ENCODE peak calls at places on chromosomes 16 and 17, in four cellular contexts. U is MM.1S, L is spleen, T is left ventricle myocardium inferior. Q is an unnamed sample.
A peak's percentile ranks its signal among the peaks of the same experiment; 100 is the strongest.

GRCh38 chr16:22675745-22676540 is 138.0 kb upstream of the HS3ST2 start:
- DNase-seq in U (no peak), L (no peak), T (no peak), Q (no peak)

GRCh38 chr17:67390646-67391480 is 13.8 kb downstream of the PITPNC1 start:
- DNase-seq in U (no peak), L (peak; percentile 80), T (no peak), Q (peak; percentile 50)

GRCh38 chr17:68804777-68805176 is 150.4 kb downstream of the ABCA8 start:
- DNase-seq in U (no peak), L (no peak), T (no peak), Q (no peak)

GRCh38 chr17:27293359-27293897 is 486 bp upstream of the WSB1 start:
- DNase-seq in U (no peak), L (peak; percentile 89), T (no peak), Q (peak; percentile 5)

GRCh38 chr16:47983999-47984580 is 171.7 kb downstream of the ABCC12 start:
- DNase-seq in U (no peak), L (no peak), T (no peak), Q (no peak)

GRCh38 chr16:54291107-54291980 is 4.8 kb upstream of the IRX3 start:
- DNase-seq in U (no peak), L (peak; percentile 67), T (no peak), Q (no peak)

GRCh38 chr17:17783825-17784598 is 52.8 kb downstream of the SREBF1 start:
- DNase-seq in U (no peak), L (peak; percentile 88), T (peak; percentile 66), Q (peak; percentile 46)

GRCh38 chr16:23523321-23523720 is 13.0 kb upstream of the GGA2 start:
- DNase-seq in U (no peak), L (peak; percentile 20), T (no peak), Q (no peak)

GRCh38 chr16:48720266-48720665 is 110.3 kb upstream of the N4BP1 start:
- DNase-seq in U (peak; percentile 16), L (no peak), T (no peak), Q (no peak)

GRCh38 chr16:85860413-85861094 is 38.4 kb upstream of the IRF8 start:
- DNase-seq in U (no peak), L (peak; percentile 70), T (no peak), Q (no peak)

GRCh38 chr16:86772231-86772510 is 193.8 kb downstream of the FOXL1 start:
- DNase-seq in U (no peak), L (no peak), T (no peak), Q (no peak)

GRCh38 chr17:63433746-63434591 is 12.1 kb downstream of the CYB561 start:
- DNase-seq in U (no peak), L (peak; percentile 76), T (peak; percentile 89), Q (no peak)

GRCh38 chr17:33200587-33200986 is 92.5 kb downstream of the ASIC2 start:
- DNase-seq in U (no peak), L (no peak), T (no peak), Q (no peak)

GRCh38 chr16:89749637-89750036 is 28.3 kb downstream of the ZNF276 start:
- DNase-seq in U (no peak), L (peak; percentile 85), T (peak; percentile 45), Q (no peak)

GRCh38 chr17:43667506-43668438 is 6.0 kb upstream of the MEOX1 start:
- DNase-seq in U (no peak), L (no peak), T (no peak), Q (no peak)

GRCh38 chr17:39618252-39618913 is 8.4 kb upstream of the PPP1R1B start:
- DNase-seq in U (no peak), L (no peak), T (no peak), Q (no peak)

GRCh38 chr16:920722-921121 is 50.1 kb downstream of the LMF1 start:
- DNase-seq in U (no peak), L (peak; percentile 79), T (peak; percentile 35), Q (no peak)

GRCh38 chr16:81451753-81452680 is 7.4 kb downstream of the CMIP start:
- DNase-seq in U (no peak), L (no peak), T (no peak), Q (peak; percentile 66)

GRCh38 chr16:70685938-70686375 is at the start of gene MTSS2:
- DNase-seq in U (peak; percentile 27), L (peak; percentile 87), T (peak; percentile 87), Q (no peak)

GRCh38 chr17:22694362-22695227 is 1002.3 kb downstream of the KCNJ18 start:
- DNase-seq in U (no peak), L (no peak), T (no peak), Q (no peak)
- H3K9me3 ChIP-seq in U (no peaks in the 10 kb centered on the region), L (peaks cover 91% of the 10 kb centered on the region), T (peaks cover 27% of the 10 kb centered on the region), Q (no peaks in the 10 kb centered on the region)

DNA sequence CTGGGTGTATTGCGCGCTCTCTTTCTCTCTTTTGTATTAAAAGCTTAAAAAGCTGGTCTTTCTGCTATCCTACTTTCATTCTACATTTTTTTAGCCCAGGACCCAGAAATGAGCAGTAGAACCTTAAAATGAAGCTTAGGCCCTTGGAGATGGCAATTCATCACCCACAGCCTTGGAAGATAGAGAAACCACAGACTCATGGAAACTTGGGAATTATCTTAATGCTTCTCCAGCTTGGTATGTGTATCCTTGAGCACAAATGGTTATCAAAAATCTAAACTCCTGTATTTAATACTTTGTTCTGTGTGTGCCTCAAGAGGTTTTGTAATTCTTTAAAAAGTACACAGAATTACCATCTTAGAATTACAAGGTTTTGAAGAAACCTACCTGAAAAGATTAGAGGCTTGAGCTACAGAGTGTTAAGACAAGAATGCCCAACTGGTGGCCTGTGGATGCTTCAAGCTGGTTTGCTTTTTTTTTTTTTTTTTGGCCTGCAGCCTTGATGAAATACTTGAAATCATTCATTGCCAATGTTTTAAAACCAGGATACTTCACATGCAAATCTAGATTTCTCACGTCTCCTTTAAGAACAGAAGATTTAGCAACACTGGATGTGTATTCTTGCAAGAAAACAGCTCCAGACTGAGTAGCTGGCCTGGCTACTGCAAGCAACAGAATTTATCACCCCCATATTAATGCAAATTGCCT is 105.0 kb downstream of the XYLT1 start:
- DNase-seq in U (no peak), L (no peak), T (no peak), Q (no peak)
- H3K4me1 ChIP-seq in U (peaks cover 20% of the 10 kb centered on the region), L (peaks cover 94% of the 10 kb centered on the region), T (peaks cover 35% of the 10 kb centered on the region), Q (peaks cover 90% of the 10 kb centered on the region)

DNA sequence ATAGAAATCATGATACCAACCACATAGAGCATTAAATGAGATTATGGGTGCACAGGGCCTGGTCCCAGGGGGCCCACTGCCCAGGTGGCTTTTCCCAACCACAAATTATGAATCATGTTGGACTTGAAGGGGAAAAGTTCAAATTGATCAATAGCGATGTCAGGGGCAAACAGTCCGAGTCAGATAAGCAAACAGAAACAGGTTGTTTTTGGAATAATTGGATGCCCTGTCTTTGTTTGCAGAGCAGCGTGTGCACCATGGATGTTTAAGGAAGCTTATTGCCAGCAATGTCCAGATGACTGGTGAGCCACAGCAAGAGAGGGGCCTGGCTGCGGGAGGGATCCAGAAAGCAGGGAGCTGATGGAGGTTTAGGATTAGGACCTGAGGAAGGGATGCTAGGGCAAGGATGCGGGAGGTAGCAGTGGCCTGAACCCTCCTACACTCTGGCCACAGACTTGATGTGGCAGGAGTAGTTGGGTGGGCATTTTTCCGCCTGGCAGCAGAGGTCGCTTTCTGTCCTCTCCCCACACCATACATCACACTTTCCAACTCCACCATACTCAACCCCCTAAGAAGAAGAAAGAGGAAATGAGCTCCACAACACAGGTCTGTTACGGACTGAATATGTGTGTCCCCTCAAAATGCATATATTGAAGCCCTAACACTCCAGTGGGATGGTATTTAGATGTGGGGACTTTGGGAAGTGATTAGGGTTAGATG is 266.4 kb upstream of the RPL38 start:
- DNase-seq in U (no peak), L (no peak), T (no peak), Q (no peak)
- H3K27ac ChIP-seq in U (no peak overlapping the region), L (no peak overlapping the region), T (no peak overlapping the region), Q (no peak overlapping the region)

GRCh38 chr17:52384695-52385094 is 226.2 kb upstream of the CA10 start:
- DNase-seq in U (no peak), L (no peak), T (no peak), Q (no peak)

GRCh38 chr17:52378860-52379259 is 220.3 kb upstream of the CA10 start:
- DNase-seq in U (no peak), L (no peak), T (no peak), Q (no peak)

GRCh38 chr17:52388941-52389340 is 230.4 kb upstream of the CA10 start:
- DNase-seq in U (no peak), L (no peak), T (no peak), Q (no peak)

GRCh38 chr17:52383493-52384100 is 225.1 kb upstream of the CA10 start:
- DNase-seq in U (peak; percentile 67), L (no peak), T (no peak), Q (no peak)
- H3K9me3 ChIP-seq in U (no peaks in the 10 kb centered on the region), L (no peaks in the 10 kb centered on the region), T (no peaks in the 10 kb centered on the region), Q (no peaks in the 10 kb centered on the region)

GRCh38 chr16:11705311-11705710 is 37.1 kb downstream of the SNN start:
- DNase-seq in U (no peak), L (no peak), T (no peak), Q (no peak)
- H3K4me1 ChIP-seq in U (peaks cover 88% of the 10 kb centered on the region), L (peaks cover 4% of the 10 kb centered on the region), T (peaks cover 56% of the 10 kb centered on the region), Q (no peaks in the 10 kb centered on the region)

Q was measured in naive thymus-derived CD4-positive, alpha-beta T cell.